ENCODE peak calls at places on chromosome 18, in four cellular contexts. One of them, this sample, is unnamed.

GRCh38 chr18:58388736-58389135 is 240.2 kb downstream of the ALPK2 start:
- DNase-seq in HepG2: no peak
- DNase-seq in RWPE1: no peak
- DNase-seq in PC-3: no peak
- DNase-seq in this sample: no peak

GRCh38 chr18:32383040-32383819 is 87.5 kb downstream of the GAREM1 start:
- DNase-seq in HepG2: peak; percentile 78
- DNase-seq in RWPE1: peak; percentile 74
- DNase-seq in PC-3: peak; percentile 79
- DNase-seq in this sample: peak; percentile 83

GRCh38 chr18:51066273-51066672 is 36.3 kb downstream of the SMAD4 start:
- DNase-seq in HepG2: no peak
- DNase-seq in RWPE1: no peak
- DNase-seq in PC-3: no peak
- DNase-seq in this sample: no peak

GRCh38 chr18:67417864-67418523 is 98.5 kb downstream of the DSEL start:
- DNase-seq in HepG2: peak; percentile 23
- DNase-seq in RWPE1: peak; percentile 5
- DNase-seq in PC-3: peak; percentile 59
- DNase-seq in this sample: no peak

GRCh38 chr18:46518438-46518837 is 138.6 kb downstream of the LOXHD1 start:
- DNase-seq in HepG2: peak; percentile 9
- DNase-seq in RWPE1: peak; percentile 7
- DNase-seq in PC-3: peak; percentile 19
- DNase-seq in this sample: no peak

GRCh38 chr18:39635966-39636365 is 2070.4 kb upstream of the CELF4 start:
- DNase-seq in HepG2: no peak
- DNase-seq in RWPE1: no peak
- DNase-seq in PC-3: peak; percentile 3
- DNase-seq in this sample: no peak

GRCh38 chr18:56238576-56238975 is 399.8 kb downstream of the TXNL1 start:
- DNase-seq in HepG2: no peak
- DNase-seq in RWPE1: no peak
- DNase-seq in PC-3: peak; percentile 3
- DNase-seq in this sample: no peak

GRCh38 chr18:477565-477964 is 22.9 kb downstream of the COLEC12 start:
- DNase-seq in HepG2: peak; percentile 27
- DNase-seq in RWPE1: peak; percentile 30
- DNase-seq in PC-3: peak; percentile 50
- DNase-seq in this sample: no peak

GRCh38 chr18:14963246-14963645 is 215.3 kb downstream of the ANKRD30B start:
- DNase-seq in HepG2: no peak
- DNase-seq in RWPE1: no peak
- DNase-seq in PC-3: no peak
- DNase-seq in this sample: no peak

GRCh38 chr18:51498085-51498855 is 300.8 kb upstream of the MEX3C start:
- DNase-seq in HepG2: no peak
- DNase-seq in RWPE1: no peak
- DNase-seq in PC-3: no peak
- DNase-seq in this sample: no peak

GRCh38 chr18:37577051-37577611 is 11.5 kb upstream of the CELF4 start:
- DNase-seq in HepG2: no peak
- DNase-seq in RWPE1: no peak
- DNase-seq in PC-3: no peak
- DNase-seq in this sample: no peak

GRCh38 chr18:12772111-12772510 is 69.3 kb downstream of the PSMG2 start:
- DNase-seq in HepG2: no peak
- DNase-seq in RWPE1: no peak
- DNase-seq in PC-3: no peak
- DNase-seq in this sample: no peak

GRCh38 chr18:56321470-56321869 is 316.9 kb downstream of the TXNL1 start:
- DNase-seq in HepG2: no peak
- DNase-seq in RWPE1: no peak
- DNase-seq in PC-3: no peak
- DNase-seq in this sample: no peak

GRCh38 chr18:27685071-27685470 is 491.9 kb downstream of the CDH2 start:
- DNase-seq in HepG2: no peak
- DNase-seq in RWPE1: no peak
- DNase-seq in PC-3: no peak
- DNase-seq in this sample: no peak

GRCh38 chr18:38450876-38451275 is 885.3 kb upstream of the CELF4 start:
- DNase-seq in HepG2: no peak
- DNase-seq in RWPE1: no peak
- DNase-seq in PC-3: no peak
- DNase-seq in this sample: no peak

GRCh38 chr18:49690307-49690706 is 123.0 kb downstream of the ACAA2 start:
- DNase-seq in HepG2: no peak
- DNase-seq in RWPE1: peak; percentile 21
- DNase-seq in PC-3: peak; percentile 78
- DNase-seq in this sample: peak; percentile 66

GRCh38 chr18:58937204-58937603 is 72.5 kb downstream of the ZNF532 start:
- DNase-seq in HepG2: no peak
- DNase-seq in RWPE1: no peak
- DNase-seq in PC-3: no peak
- DNase-seq in this sample: no peak

GRCh38 chr18:5393779-5394178 is 98.3 kb upstream of the ZBTB14 start:
- DNase-seq in HepG2: no peak
- DNase-seq in RWPE1: no peak
- DNase-seq in PC-3: peak; percentile 25
- DNase-seq in this sample: peak; percentile 15

GRCh38 chr18:1917546-1917945 is 653.8 kb downstream of the METTL4 start:
- DNase-seq in HepG2: no peak
- DNase-seq in RWPE1: no peak
- DNase-seq in PC-3: no peak
- DNase-seq in this sample: no peak

GRCh38 chr18:70373062-70373519 is 84.2 kb downstream of the SOCS6 start:
- DNase-seq in HepG2: peak; percentile 72
- DNase-seq in RWPE1: peak; percentile 27
- DNase-seq in PC-3: peak; percentile 89
- DNase-seq in this sample: peak; percentile 43

GRCh38 chr18:28582724-28583123 is 405.8 kb upstream of the CDH2 start:
- DNase-seq in HepG2: no peak
- DNase-seq in RWPE1: no peak
- DNase-seq in PC-3: no peak
- DNase-seq in this sample: no peak

GRCh38 chr18:59988098-59988706 is 88.4 kb downstream of the PMAIP1 start:
- DNase-seq in HepG2: peak; percentile 23
- DNase-seq in RWPE1: peak; percentile 22
- DNase-seq in PC-3: peak; percentile 69
- DNase-seq in this sample: peak; percentile 51

GRCh38 chr18:48954837-48955527 is 4.2 kb upstream of the SMAD7 start:
- DNase-seq in HepG2: no peak
- DNase-seq in RWPE1: no peak
- DNase-seq in PC-3: no peak
- DNase-seq in this sample: no peak

GRCh38 chr18:56501896-56502295 is 136.5 kb downstream of the TXNL1 start:
- DNase-seq in HepG2: no peak
- DNase-seq in RWPE1: no peak
- DNase-seq in PC-3: no peak
- DNase-seq in this sample: no peak

GRCh38 chr18:12310762-12311161 is 2.7 kb downstream of the TUBB6 start:
- DNase-seq in HepG2: no peak
- DNase-seq in RWPE1: no peak
- DNase-seq in PC-3: no peak
- DNase-seq in this sample: no peak

GRCh38 chr18:63971320-63972071 is 1.6 kb downstream of the SERPINB8 start:
- DNase-seq in HepG2: no peak
- DNase-seq in RWPE1: no peak
- DNase-seq in PC-3: no peak
- DNase-seq in this sample: no peak

GRCh38 chr18:63975632-63976031 is 5.8 kb downstream of the SERPINB8 start:
- DNase-seq in HepG2: no peak
- DNase-seq in RWPE1: no peak
- DNase-seq in PC-3: no peak
- DNase-seq in this sample: no peak

GRCh38 chr18:63969965-63970802 is at the start of gene SERPINB8:
- DNase-seq in HepG2: peak; percentile 67
- DNase-seq in RWPE1: peak; percentile 87
- DNase-seq in PC-3: peak; percentile 92
- DNase-seq in this sample: peak; percentile 85

GRCh38 chr18:63974991-63975390 is 5.1 kb downstream of the SERPINB8 start:
- DNase-seq in HepG2: peak; percentile 20
- DNase-seq in RWPE1: no peak
- DNase-seq in PC-3: peak; percentile 50
- DNase-seq in this sample: no peak

DNA sequence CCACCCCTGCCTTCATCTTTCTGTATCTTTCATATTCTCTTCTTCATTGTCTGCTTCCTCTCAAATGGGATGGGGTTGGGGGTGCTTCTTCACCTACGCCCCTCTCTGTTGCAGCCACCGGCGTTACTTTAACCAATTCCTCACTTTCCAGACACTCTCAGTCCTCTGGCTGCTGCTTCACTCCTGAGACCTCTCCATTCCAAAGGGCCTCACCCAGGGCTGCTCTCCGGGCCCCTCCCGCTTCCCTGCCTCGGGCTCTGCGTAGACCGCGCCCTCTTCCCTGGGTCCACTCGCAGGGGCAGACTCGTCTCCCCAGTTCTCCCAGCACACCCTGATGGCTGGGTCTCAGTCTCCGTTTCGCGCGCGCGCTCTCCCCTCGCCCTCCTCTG is 916 bp downstream of the SERPINB8 start:
- DNase-seq in HepG2: no peak
- DNase-seq in RWPE1: peak; percentile 69
- DNase-seq in PC-3: peak; percentile 33
- DNase-seq in this sample: no peak
- TF ChIP-seq CTCF in HepG2: no peak
- TF ChIP-seq CTCF in RWPE1: no peak
- TF ChIP-seq CTCF in PC-3: no peak
- TF ChIP-seq CTCF in this sample: no peak

DNA sequence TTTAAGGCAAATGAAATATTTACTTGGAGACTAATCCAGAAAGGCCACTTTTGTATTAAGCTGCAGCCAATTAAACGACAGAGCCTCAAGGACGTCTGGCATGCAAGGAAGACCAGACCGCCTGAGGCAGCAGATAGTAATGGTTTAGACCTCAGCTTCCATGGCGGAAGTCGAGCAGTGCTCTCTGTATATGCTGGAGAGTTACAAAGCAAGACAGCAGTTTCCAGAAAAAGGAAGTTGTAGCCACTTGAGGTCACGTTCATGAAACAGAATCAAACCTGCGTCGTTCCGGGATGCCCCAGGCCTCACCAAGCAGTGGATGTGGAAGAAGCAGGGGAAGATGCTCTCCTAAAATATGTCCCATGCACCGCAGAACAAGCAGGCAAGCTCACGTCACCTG is 142.0 kb downstream of the PTGR3 start:
- DNase-seq in HepG2: no peak
- DNase-seq in RWPE1: no peak
- DNase-seq in PC-3: no peak
- DNase-seq in this sample: no peak
- H3K27ac ChIP-seq in HepG2: no peak overlapping the region
- H3K27ac ChIP-seq in RWPE1: no peak overlapping the region
- H3K27ac ChIP-seq in PC-3: no peak overlapping the region
- H3K27ac ChIP-seq in this sample: no peak overlapping the region

GRCh38 chr18:42437646-42438045 is 482.6 kb downstream of the PIK3C3 start:
- DNase-seq in HepG2: no peak
- DNase-seq in RWPE1: no peak
- DNase-seq in PC-3: no peak
- DNase-seq in this sample: no peak

GRCh38 chr18:42445359-42445758 is 490.3 kb downstream of the PIK3C3 start:
- DNase-seq in HepG2: no peak
- DNase-seq in RWPE1: no peak
- DNase-seq in PC-3: no peak
- DNase-seq in this sample: no peak

GRCh38 chr18:42444349-42444748 is 489.3 kb downstream of the PIK3C3 start:
- DNase-seq in HepG2: peak; percentile 60
- DNase-seq in RWPE1: no peak
- DNase-seq in PC-3: no peak
- DNase-seq in this sample: no peak

GRCh38 chr18:42446195-42446594 is 491.2 kb downstream of the PIK3C3 start:
- DNase-seq in HepG2: peak; percentile 94
- DNase-seq in RWPE1: no peak
- DNase-seq in PC-3: no peak
- DNase-seq in this sample: no peak

GRCh38 chr18:42442661-42443060 is 487.6 kb downstream of the PIK3C3 start:
- DNase-seq in HepG2: no peak
- DNase-seq in RWPE1: no peak
- DNase-seq in PC-3: no peak
- DNase-seq in this sample: no peak
- TF ChIP-seq CTCF in HepG2: no peak
- TF ChIP-seq CTCF in RWPE1: no peak
- TF ChIP-seq CTCF in PC-3: no peak
- TF ChIP-seq CTCF in this sample: no peak

GRCh38 chr18:3581890-3582289 is 131.9 kb downstream of the TGIF1 start:
- DNase-seq in HepG2: no peak
- DNase-seq in RWPE1: no peak
- DNase-seq in PC-3: no peak
- DNase-seq in this sample: no peak
- H3K27ac ChIP-seq in HepG2: no peak overlapping the region
- H3K27ac ChIP-seq in RWPE1: no peak overlapping the region
- H3K27ac ChIP-seq in PC-3: no peak overlapping the region
- H3K27ac ChIP-seq in this sample: no peak overlapping the region

GRCh38 chr18:44834867-44835469 is 154.3 kb downstream of the SETBP1 start:
- DNase-seq in HepG2: no peak
- DNase-seq in RWPE1: no peak
- DNase-seq in PC-3: no peak
- DNase-seq in this sample: no peak
- TF ChIP-seq CTCF in HepG2: no peak
- TF ChIP-seq CTCF in RWPE1: no peak
- TF ChIP-seq CTCF in PC-3: no peak
- TF ChIP-seq CTCF in this sample: no peak

GRCh38 chr18:10027461-10027860 is 113.6 kb downstream of the VAPA start:
- DNase-seq in HepG2: no peak
- DNase-seq in RWPE1: no peak
- DNase-seq in PC-3: no peak
- DNase-seq in this sample: no peak
- H3K27ac ChIP-seq in HepG2: no peak overlapping the region
- H3K27ac ChIP-seq in RWPE1: no peak overlapping the region
- H3K27ac ChIP-seq in PC-3: no peak overlapping the region
- H3K27ac ChIP-seq in this sample: no peak overlapping the region

GRCh38 chr18:7737483-7737882 is 170.4 kb downstream of the PTPRM start:
- DNase-seq in HepG2: no peak
- DNase-seq in RWPE1: no peak
- DNase-seq in PC-3: no peak
- DNase-seq in this sample: no peak

GRCh38 chr18:7733642-7734041 is 166.5 kb downstream of the PTPRM start:
- DNase-seq in HepG2: peak; percentile 57
- DNase-seq in RWPE1: no peak
- DNase-seq in PC-3: no peak
- DNase-seq in this sample: no peak

GRCh38 chr18:7730682-7731081 is 163.6 kb downstream of the PTPRM start:
- DNase-seq in HepG2: no peak
- DNase-seq in RWPE1: no peak
- DNase-seq in PC-3: no peak
- DNase-seq in this sample: no peak

GRCh38 chr18:7735606-7736175 is 168.6 kb downstream of the PTPRM start:
- DNase-seq in HepG2: no peak
- DNase-seq in RWPE1: no peak
- DNase-seq in PC-3: no peak
- DNase-seq in this sample: no peak

DNA sequence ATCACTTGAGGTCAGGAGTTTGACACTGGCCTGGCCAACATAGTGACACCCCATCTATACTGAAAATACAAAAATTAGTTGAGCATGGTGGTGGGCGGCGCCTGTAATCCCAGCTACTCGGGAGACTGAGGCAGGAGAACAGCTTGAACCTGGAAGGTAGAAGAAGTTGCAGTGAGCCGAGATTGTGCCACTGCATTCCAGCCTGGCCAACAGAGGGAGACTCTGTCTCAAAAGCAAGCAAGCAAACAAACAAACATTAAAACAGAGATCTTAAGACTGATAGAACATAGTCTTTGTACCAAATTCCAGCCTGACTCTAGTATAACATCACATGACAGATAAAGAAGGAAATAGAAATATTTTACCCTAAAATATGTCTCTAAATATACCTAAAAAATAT is 168.1 kb downstream of the PTPRM start:
- DNase-seq in HepG2: no peak
- DNase-seq in RWPE1: no peak
- DNase-seq in PC-3: no peak
- DNase-seq in this sample: no peak
- TF ChIP-seq CTCF in HepG2: peak; percentile 49
- TF ChIP-seq CTCF in RWPE1: no peak
- TF ChIP-seq CTCF in PC-3: peak; percentile 57
- TF ChIP-seq CTCF in this sample: no peak

This sample was measured in AG04450.